ENCODE peak calls at places on chromosomes 2 and 18, in eight cellular contexts. One of them, this sample, is unnamed.
A peak's percentile ranks its signal among the peaks of the same experiment; 100 is the strongest.

GRCh38 chr2:97662895-97663625 is 784 bp downstream of the ACTR1B start:
- DNase-seq in RWPE2: no peak
- DNase-seq in GM23248: peak; percentile 93
- DNase-seq in HCT116: no peak
- DNase-seq in PC-3: peak; percentile 84
- DNase-seq in effector memory CD4-positive, alpha-beta T cell: peak; percentile 51
- DNase-seq in thyroid gland: peak; percentile 78
- DNase-seq in fibroblast of lung: peak; percentile 64
- DNase-seq in this sample: peak; percentile 90

GRCh38 chr18:63161728-63162195 is 157.8 kb downstream of the BCL2 start:
- DNase-seq in RWPE2: no peak
- DNase-seq in GM23248: peak; percentile 94
- DNase-seq in HCT116: no peak
- DNase-seq in PC-3: peak; percentile 80
- DNase-seq in effector memory CD4-positive, alpha-beta T cell: peak; percentile 74
- DNase-seq in thyroid gland: peak; percentile 29
- DNase-seq in fibroblast of lung: peak; percentile 94
- DNase-seq in this sample: no peak

GRCh38 chr2:61962095-61962984 is 56.9 kb downstream of the COMMD1 start:
- DNase-seq in RWPE2: no peak
- DNase-seq in GM23248: no peak
- DNase-seq in HCT116: no peak
- DNase-seq in PC-3: no peak
- DNase-seq in effector memory CD4-positive, alpha-beta T cell: no peak
- DNase-seq in thyroid gland: no peak
- DNase-seq in fibroblast of lung: no peak
- DNase-seq in this sample: no peak

GRCh38 chr2:2832657-2833056 is 501.6 kb upstream of the MYT1L start:
- DNase-seq in RWPE2: no peak
- DNase-seq in GM23248: no peak
- DNase-seq in HCT116: no peak
- DNase-seq in PC-3: no peak
- DNase-seq in effector memory CD4-positive, alpha-beta T cell: no peak
- DNase-seq in thyroid gland: no peak
- DNase-seq in fibroblast of lung: no peak
- DNase-seq in this sample: peak; percentile 10

GRCh38 chr2:219438453-219438852 is 3.8 kb downstream of the SPEG start:
- DNase-seq in RWPE2: no peak
- DNase-seq in GM23248: no peak
- DNase-seq in HCT116: no peak
- DNase-seq in PC-3: no peak
- DNase-seq in effector memory CD4-positive, alpha-beta T cell: no peak
- DNase-seq in thyroid gland: no peak
- DNase-seq in fibroblast of lung: no peak
- DNase-seq in this sample: no peak

GRCh38 chr2:111121028-111121872 is 536 bp downstream of the BCL2L11 start:
- DNase-seq in RWPE2: peak; percentile 64
- DNase-seq in GM23248: peak; percentile 65
- DNase-seq in HCT116: no peak
- DNase-seq in PC-3: peak; percentile 38
- DNase-seq in effector memory CD4-positive, alpha-beta T cell: peak; percentile 31
- DNase-seq in thyroid gland: peak; percentile 71
- DNase-seq in fibroblast of lung: peak; percentile 33
- DNase-seq in this sample: peak; percentile 83

GRCh38 chr2:12046641-12047040 is 300.2 kb downstream of the LPIN1 start:
- DNase-seq in RWPE2: no peak
- DNase-seq in GM23248: peak; percentile 53
- DNase-seq in HCT116: no peak
- DNase-seq in PC-3: peak; percentile 76
- DNase-seq in effector memory CD4-positive, alpha-beta T cell: no peak
- DNase-seq in thyroid gland: no peak
- DNase-seq in fibroblast of lung: peak; percentile 28
- DNase-seq in this sample: no peak

GRCh38 chr2:180776924-180777323 is 203.5 kb upstream of the UBE2E3 start:
- DNase-seq in RWPE2: no peak
- DNase-seq in GM23248: peak; percentile 13
- DNase-seq in HCT116: no peak
- DNase-seq in PC-3: no peak
- DNase-seq in effector memory CD4-positive, alpha-beta T cell: no peak
- DNase-seq in thyroid gland: no peak
- DNase-seq in fibroblast of lung: peak; percentile 23
- DNase-seq in this sample: no peak

GRCh38 chr2:18927525-18928232 is 338.3 kb upstream of the NT5C1B start:
- DNase-seq in RWPE2: no peak
- DNase-seq in GM23248: no peak
- DNase-seq in HCT116: no peak
- DNase-seq in PC-3: no peak
- DNase-seq in effector memory CD4-positive, alpha-beta T cell: no peak
- DNase-seq in thyroid gland: peak; percentile 21
- DNase-seq in fibroblast of lung: no peak
- DNase-seq in this sample: no peak

GRCh38 chr18:63979409-63979908 is 9.6 kb downstream of the SERPINB8 start:
- DNase-seq in RWPE2: no peak
- DNase-seq in GM23248: peak; percentile 81
- DNase-seq in HCT116: peak; percentile 41
- DNase-seq in PC-3: peak; percentile 79
- DNase-seq in effector memory CD4-positive, alpha-beta T cell: no peak
- DNase-seq in thyroid gland: peak; percentile 57
- DNase-seq in fibroblast of lung: peak; percentile 76
- DNase-seq in this sample: peak; percentile 83

GRCh38 chr2:141889788-141890187 is 241.0 kb downstream of the LRP1B start:
- DNase-seq in RWPE2: no peak
- DNase-seq in GM23248: no peak
- DNase-seq in HCT116: no peak
- DNase-seq in PC-3: no peak
- DNase-seq in effector memory CD4-positive, alpha-beta T cell: no peak
- DNase-seq in thyroid gland: no peak
- DNase-seq in fibroblast of lung: no peak
- DNase-seq in this sample: no peak

DNA sequence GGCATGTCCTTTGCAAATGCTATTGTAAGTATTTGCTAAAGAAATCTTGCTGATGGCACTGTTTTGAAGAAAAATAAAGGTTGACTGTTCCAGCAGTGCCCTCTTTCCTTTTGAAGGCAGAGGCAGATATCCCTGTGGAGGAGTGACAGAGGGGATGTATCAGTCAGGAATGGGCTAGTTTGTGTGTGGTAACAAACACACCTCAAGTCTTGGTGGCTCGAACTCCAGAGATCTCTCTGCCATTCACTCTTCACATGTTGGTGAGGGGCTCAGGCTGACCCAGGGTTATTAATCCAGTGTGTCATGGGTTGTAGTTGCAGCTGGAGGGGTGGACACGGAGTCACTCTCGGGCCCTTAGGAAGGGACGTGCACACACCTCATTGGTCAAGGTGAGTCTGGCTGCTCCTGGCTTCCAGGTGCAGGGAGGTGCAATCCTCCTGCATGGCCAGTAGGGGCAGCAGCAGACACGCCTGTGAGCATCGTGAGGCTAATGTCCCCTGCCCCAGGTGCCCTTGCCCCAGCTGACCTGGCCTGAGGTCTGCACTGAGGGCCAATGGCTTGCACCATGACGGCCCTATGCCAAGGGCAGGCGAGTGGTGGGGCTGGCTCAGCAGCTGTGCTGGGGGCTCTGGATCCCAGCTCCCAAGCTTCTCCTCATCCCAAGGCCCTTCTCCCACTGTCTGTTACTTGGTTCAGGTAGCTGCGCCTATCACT is 146.5 kb downstream of the ASB1 start:
- DNase-seq in RWPE2: peak; percentile 38
- DNase-seq in GM23248: no peak
- DNase-seq in HCT116: peak; percentile 39
- DNase-seq in PC-3: peak; percentile 49
- DNase-seq in effector memory CD4-positive, alpha-beta T cell: no peak
- DNase-seq in thyroid gland: peak; percentile 30
- DNase-seq in fibroblast of lung: no peak
- DNase-seq in this sample: peak; percentile 87
- H3K27ac ChIP-seq in RWPE2: no peak overlapping the region
- H3K27ac ChIP-seq in GM23248: no peak overlapping the region
- H3K27ac ChIP-seq in HCT116: no peak overlapping the region
- H3K27ac ChIP-seq in PC-3: no peak overlapping the region
- H3K27ac ChIP-seq in effector memory CD4-positive, alpha-beta T cell: no peak overlapping the region
- H3K27ac ChIP-seq in thyroid gland: peak overlapping the region; percentile 30
- H3K27ac ChIP-seq in fibroblast of lung: no peak overlapping the region
- H3K27ac ChIP-seq in this sample: no peak overlapping the region

GRCh38 chr2:23519334-23519651 is 134.3 kb downstream of the KLHL29 start:
- DNase-seq in RWPE2: no peak
- DNase-seq in GM23248: peak; percentile 51
- DNase-seq in HCT116: no peak
- DNase-seq in PC-3: no peak
- DNase-seq in effector memory CD4-positive, alpha-beta T cell: no peak
- DNase-seq in thyroid gland: no peak
- DNase-seq in fibroblast of lung: no peak
- DNase-seq in this sample: no peak
- H3K27ac ChIP-seq in RWPE2: no peak overlapping the region
- H3K27ac ChIP-seq in GM23248: no peak overlapping the region
- H3K27ac ChIP-seq in HCT116: no peak overlapping the region
- H3K27ac ChIP-seq in PC-3: no peak overlapping the region
- H3K27ac ChIP-seq in effector memory CD4-positive, alpha-beta T cell: no peak overlapping the region
- H3K27ac ChIP-seq in thyroid gland: no peak overlapping the region
- H3K27ac ChIP-seq in fibroblast of lung: no peak overlapping the region
- H3K27ac ChIP-seq in this sample: no peak overlapping the region

GRCh38 chr2:201808070-201808469 is 1.7 kb downstream of the CDK15 start:
- DNase-seq in RWPE2: no peak
- DNase-seq in GM23248: no peak
- DNase-seq in HCT116: no peak
- DNase-seq in PC-3: no peak
- DNase-seq in effector memory CD4-positive, alpha-beta T cell: no peak
- DNase-seq in thyroid gland: no peak
- DNase-seq in fibroblast of lung: no peak
- DNase-seq in this sample: no peak
- H3K27ac ChIP-seq in RWPE2: no peak overlapping the region
- H3K27ac ChIP-seq in GM23248: peak overlapping the region; percentile 68
- H3K27ac ChIP-seq in HCT116: no peak overlapping the region
- H3K27ac ChIP-seq in PC-3: no peak overlapping the region
- H3K27ac ChIP-seq in effector memory CD4-positive, alpha-beta T cell: no peak overlapping the region
- H3K27ac ChIP-seq in thyroid gland: no peak overlapping the region
- H3K27ac ChIP-seq in fibroblast of lung: peak overlapping the region; percentile 66
- H3K27ac ChIP-seq in this sample: no peak overlapping the region

GRCh38 chr2:170973492-170974303 is 44.6 kb downstream of the GORASP2 start:
- DNase-seq in RWPE2: peak; percentile 82
- DNase-seq in GM23248: peak; percentile 91
- DNase-seq in HCT116: peak; percentile 62
- DNase-seq in PC-3: peak; percentile 93
- DNase-seq in effector memory CD4-positive, alpha-beta T cell: peak; percentile 84
- DNase-seq in thyroid gland: peak; percentile 93
- DNase-seq in fibroblast of lung: peak; percentile 70
- DNase-seq in this sample: peak; percentile 90
- H3K27ac ChIP-seq in RWPE2: no peak overlapping the region
- H3K27ac ChIP-seq in GM23248: peak overlapping the region; percentile 56
- H3K27ac ChIP-seq in HCT116: peak overlapping the region; percentile 50
- H3K27ac ChIP-seq in PC-3: peak overlapping the region; percentile 32
- H3K27ac ChIP-seq in effector memory CD4-positive, alpha-beta T cell: peak overlapping the region; percentile 42
- H3K27ac ChIP-seq in thyroid gland: peak overlapping the region; percentile 75
- H3K27ac ChIP-seq in fibroblast of lung: peak overlapping the region; percentile 86
- H3K27ac ChIP-seq in this sample: no peak overlapping the region